ENCODE peak calls at places on chromosomes 3 and 15, in six cellular contexts. W is IMR-90, U is neuronal stem cell, A is H9, F is trophoblast cell, M is H1. S is an unnamed sample. For H3K9me3, the result is how much of the 10 kb centered on the place peaks cover.

GRCh38 chr3:171134170-171134569 is 107.7 kb upstream of the SLC2A2 start:
- DNase-seq in A (no peak), W (no peak), F (no peak), M (no peak), U (no peak), S (peak)

GRCh38 chr3:25885544-25885943 is 95.7 kb downstream of the OXSM start:
- DNase-seq in A (no peak), M (no peak), U (no peak), W (peak), F (no peak), S (no peak)

GRCh38 chr15:41842229-41842628 is 3.6 kb downstream of the PLA2G4B start:
- DNase-seq in M (no peak), U (no peak), W (no peak), F (no peak), A (no peak), S (no peak)

GRCh38 chr15:63911160-63911559 is 77.4 kb upstream of the HERC1 start:
- DNase-seq in U (no peak), W (no peak), M (no peak), A (no peak), F (no peak), S (no peak)

GRCh38 chr3:36969540-36970432 is 23.1 kb downstream of the EPM2AIP1 start:
- DNase-seq in F (peak), U (peak), M (no peak), W (peak), A (peak), S (peak)

GRCh38 chr3:87771338-87772059 is 287.3 kb downstream of the CGGBP1 start:
- DNase-seq in W (peak), M (peak), U (no peak), F (no peak), A (peak), S (peak)

GRCh38 chr15:83446904-83447708 is at the start of gene SH3GL3:
- DNase-seq in W (peak), M (peak), F (peak), U (peak), A (peak), S (peak)

GRCh38 chr15:29056839-29057450 is 171.2 kb downstream of the APBA2 start:
- DNase-seq in M (peak), A (no peak), U (no peak), W (no peak), F (no peak), S (no peak)

GRCh38 chr15:73293773-73294172 is 75.0 kb downstream of the HCN4 start:
- DNase-seq in W (no peak), F (no peak), A (no peak), U (no peak), M (no peak), S (no peak)

GRCh38 chr3:113628316-113628715 is 68.1 kb downstream of the USF3 start:
- DNase-seq in U (no peak), F (no peak), M (no peak), A (no peak), W (no peak), S (no peak)

GRCh38 chr3:49869525-49870126 is at the start of gene CAMKV:
- DNase-seq in W (no peak), F (no peak), A (peak), M (peak), U (peak), S (no peak)

GRCh38 chr15:70068783-70069565 is 28.7 kb downstream of the TLE3 start:
- DNase-seq in M (no peak), W (no peak), F (no peak), U (no peak), A (no peak), S (no peak)

GRCh38 chr15:77025066-77025435 is 30.1 kb downstream of the PSTPIP1 start:
- DNase-seq in F (no peak), W (no peak), U (no peak), A (peak), M (no peak), S (no peak)

GRCh38 chr3:45642731-45643152 is 46.5 kb upstream of the SACM1L start:
- DNase-seq in F (no peak), A (no peak), W (peak), M (no peak), U (no peak), S (peak)

GRCh38 chr3:195240171-195240701 is 30.7 kb downstream of the XXYLT1 start:
- DNase-seq in F (no peak), W (no peak), A (no peak), U (no peak), M (peak), S (no peak)

GRCh38 chr3:129593595-129594339 is 12.7 kb downstream of the PLXND1 start:
- DNase-seq in F (no peak), A (peak), W (no peak), U (no peak), M (peak), S (peak)

GRCh38 chr3:151219056-151219455 is 16.0 kb upstream of the GPR171 start:
- DNase-seq in A (no peak), W (peak), U (no peak), M (no peak), F (no peak), S (peak)

GRCh38 chr3:127997016-127997415 is 55.2 kb upstream of the SEC61A1 start:
- DNase-seq in A (no peak), W (no peak), U (no peak), F (no peak), M (no peak), S (no peak)

GRCh38 chr15:70528270-70528706 is 235.1 kb downstream of the UACA start:
- DNase-seq in F (no peak), A (peak), M (peak), W (peak), U (no peak), S (peak)

GRCh38 chr3:155019576-155019975 is 60.5 kb upstream of the MME start:
- DNase-seq in W (peak), A (no peak), U (no peak), F (peak), M (no peak), S (peak)

GRCh38 chr3:155026999-155027591 is 53.0 kb upstream of the MME start:
- DNase-seq in A (no peak), W (peak), U (no peak), M (no peak), F (no peak), S (peak)

GRCh38 chr3:155018621-155019330 is 61.3 kb upstream of the MME start:
- DNase-seq in F (peak), A (no peak), M (no peak), U (no peak), W (no peak), S (no peak)

GRCh38 chr3:155024006-155024638 is 56.0 kb upstream of the MME start:
- DNase-seq in F (peak), A (no peak), W (no peak), M (no peak), U (no peak), S (peak)

GRCh38 chr3:155022896-155023295 is 57.2 kb upstream of the MME start:
- DNase-seq in M (no peak), U (no peak), W (no peak), A (no peak), F (peak), S (no peak)
- H3K9me3 ChIP-seq in M (under half), U (under half), W (under half), A (under half), F (under half), S (under half)

GRCh38 chr3:65493938-65494337 is 544.8 kb downstream of the MAGI1 start:
- DNase-seq in W (no peak), U (no peak), F (no peak), M (no peak), A (no peak), S (no peak)
- H4K8ac ChIP-seq in W (no peak), U (no peak), F (no peak), M (no peak), A (no peak), S (no peak)

DNA sequence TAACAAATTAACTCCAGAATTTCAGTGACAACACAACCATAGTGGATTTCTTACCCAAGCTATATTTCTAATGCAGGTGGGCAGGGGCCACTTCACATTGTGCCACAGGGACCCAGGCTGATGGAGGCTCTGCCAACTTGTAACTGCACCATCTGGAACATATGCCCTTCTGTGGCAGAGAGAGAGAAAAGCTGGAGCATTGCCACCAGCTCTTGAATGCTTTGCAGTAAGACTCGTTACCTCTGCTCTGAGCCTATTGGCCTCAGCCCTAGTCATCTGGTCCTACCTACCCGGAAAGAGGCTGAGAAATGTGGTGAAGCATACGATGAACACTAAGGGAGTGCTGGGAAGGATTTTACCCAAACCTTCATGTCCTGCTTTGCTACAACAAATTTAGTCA is 587.0 kb downstream of the ZNF385D start:
- DNase-seq in W (no peak), M (no peak), A (no peak), F (no peak), U (no peak), S (no peak)
- H2BK5ac ChIP-seq in W (no peak), M (no peak), A (no peak), F (no peak), U (no peak), S (no peak)

GRCh38 chr3:60779637-60780036 is 471.6 kb downstream of the FHIT start:
- DNase-seq in F (no peak), W (no peak), M (no peak), A (no peak), U (no peak), S (no peak)
- H3K9me3 ChIP-seq in F (under half), W (under half), M (under half), A (under half), U (under half), S (under half)

DNA sequence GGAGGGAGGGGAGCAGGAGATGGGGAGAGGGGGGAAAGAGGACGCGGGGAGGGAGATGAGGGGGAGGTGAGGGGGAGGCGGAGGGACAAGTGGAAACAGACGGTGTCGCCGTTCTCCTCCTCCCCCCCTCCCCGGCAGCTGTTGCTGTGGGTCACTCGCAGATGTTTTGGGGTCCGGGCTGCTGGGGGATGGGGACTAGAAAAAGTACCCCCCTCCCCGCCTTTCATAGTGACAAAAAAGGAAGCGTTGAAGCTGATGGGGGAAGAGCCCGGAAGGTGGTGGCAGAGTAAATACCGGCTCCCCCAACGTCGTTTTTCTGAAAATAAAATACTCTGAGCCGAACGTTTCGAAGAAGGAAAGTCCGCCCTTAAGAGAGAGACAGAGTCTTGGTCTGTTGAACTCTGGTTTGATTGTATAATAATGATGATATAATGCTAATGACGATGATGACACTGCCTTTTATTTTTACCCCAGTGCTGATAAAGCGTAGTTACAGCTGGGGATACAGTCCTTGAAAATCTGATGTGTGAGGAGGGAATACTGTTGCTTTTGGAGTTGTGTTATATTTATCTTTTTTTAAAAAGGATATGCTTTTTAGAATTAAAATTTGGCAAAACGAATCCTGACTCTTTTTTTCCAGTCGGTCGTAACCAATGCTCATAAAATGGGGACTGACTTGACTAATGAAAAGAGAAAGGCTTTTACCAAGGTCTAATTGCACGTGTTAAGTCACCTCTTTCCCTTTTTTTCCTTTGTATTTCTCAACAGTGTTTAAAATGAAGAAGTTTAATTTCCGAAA is 997 bp downstream of the STXBP5L start:
- DNase-seq in U (peak), A (peak), W (no peak), F (no peak), M (no peak), S (peak)
- H4K8ac ChIP-seq in U (no peak), A (no peak), W (no peak), F (no peak), M (no peak), S (no peak)

GRCh38 chr3:56556908-56557814 is at the start of gene CCDC66:
- DNase-seq in F (peak), A (peak), U (peak), M (peak), W (peak), S (peak)
- H2BK5ac ChIP-seq in F (peak), A (peak), U (peak), M (peak), W (peak), S (no peak)

GRCh38 chr3:23480981-23481380 is 277.9 kb downstream of the UBE2E2 start:
- DNase-seq in M (no peak), W (no peak), F (no peak), A (no peak), U (no peak), S (no peak)

GRCh38 chr3:23480324-23480704 is 277.2 kb downstream of the UBE2E2 start:
- DNase-seq in M (no peak), W (no peak), A (no peak), U (no peak), F (no peak), S (no peak)

GRCh38 chr3:23481660-23482278 is 278.6 kb downstream of the UBE2E2 start:
- DNase-seq in M (no peak), F (no peak), A (no peak), U (no peak), W (no peak), S (peak)

GRCh38 chr3:23479026-23479425 is 275.9 kb downstream of the UBE2E2 start:
- DNase-seq in U (no peak), A (no peak), W (no peak), F (no peak), M (no peak), S (no peak)

GRCh38 chr3:23479615-23480323 is 276.6 kb downstream of the UBE2E2 start:
- DNase-seq in A (no peak), F (no peak), U (no peak), M (no peak), W (no peak), S (no peak)
- H3K9me3 ChIP-seq in A (under half), F (under half), U (under half), M (under half), W (under half), S (under half)

DNA sequence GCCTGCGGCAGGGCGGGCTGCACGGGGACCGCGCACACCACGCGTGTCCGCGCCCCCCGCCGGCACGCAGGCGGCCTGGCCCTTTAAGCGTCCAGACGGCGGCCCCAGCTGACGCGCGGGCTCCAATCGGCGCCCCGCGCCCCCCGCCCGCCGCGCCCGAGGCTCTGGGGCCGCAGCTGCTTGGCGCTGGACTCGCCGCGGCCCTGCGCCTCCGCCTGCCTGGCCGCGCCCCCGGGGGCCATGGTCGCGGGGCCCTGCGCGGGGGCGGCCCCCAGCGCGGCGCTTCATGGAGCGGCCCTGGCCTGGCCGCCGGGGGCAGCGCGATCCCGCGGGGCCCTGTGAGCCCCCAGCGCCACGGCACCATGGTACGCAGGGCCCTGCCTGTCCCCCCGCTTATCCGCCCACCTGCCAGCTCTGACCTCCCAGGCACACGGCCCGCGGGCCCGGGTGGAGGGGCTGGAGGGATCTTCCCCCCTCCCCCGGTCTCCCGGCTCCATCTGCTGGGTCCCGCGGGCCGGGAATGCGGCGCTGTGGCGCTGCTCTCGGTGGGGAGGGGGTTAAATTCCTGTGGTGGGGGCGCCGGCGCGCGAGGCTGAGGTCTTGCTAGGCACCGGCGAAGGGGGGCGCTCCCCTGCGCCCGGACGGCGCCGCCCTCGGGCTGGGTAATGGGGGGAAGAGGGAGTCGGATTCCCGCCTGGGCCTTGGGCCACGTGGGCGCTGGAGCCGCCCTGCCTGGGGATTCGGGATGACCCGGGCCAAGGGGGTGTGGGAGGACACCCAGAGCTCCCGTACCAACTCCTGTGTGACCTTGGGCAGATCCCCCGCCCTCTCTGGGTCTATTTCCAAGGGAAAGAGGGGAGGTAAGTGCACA is 1.1 kb downstream of the ZBTB47 start:
- DNase-seq in U (peak), F (no peak), M (peak), A (peak), W (peak), S (peak)
- H4K8ac ChIP-seq in U (peak), F (peak), M (peak), A (no peak), W (peak), S (peak)

GRCh38 chr3:11739712-11740111 is 96.0 kb upstream of the VGLL4 start:
- DNase-seq in W (no peak), U (no peak), A (no peak), F (no peak), M (no peak), S (no peak)
- H2BK5ac ChIP-seq in W (no peak), U (no peak), A (no peak), F (no peak), M (no peak), S (no peak)